ENCODE peak calls at places on chromosomes 6 and 20, in eight cellular contexts. One of them, this sample, is unnamed.

GRCh38 chr6:157096522-157096921 is 226.8 kb downstream of the TMEM242 start:
- DNase-seq in GDM1: no peak
- DNase-seq in AG08395: no peak
- DNase-seq in activated CD8-positive, alpha-beta memory T cell treated with anti-CD3 and anti-CD28 coated beads, Interleukin-2, amount 50 U/mL, for 4 hours: no peak
- DNase-seq in AG10803: no peak
- DNase-seq in activated T-helper 1 cell treated with Interleukin-2 at 50 U/mL for 16 hours: no peak
- DNase-seq in left colon: no peak
- DNase-seq in hippocampal formation: no peak
- DNase-seq in this sample: no peak

GRCh38 chr20:48910360-48910781 is 11.1 kb upstream of the ARFGEF2 start:
- DNase-seq in left colon: no peak
- DNase-seq in AG10803: no peak
- DNase-seq in GDM1: no peak
- DNase-seq in AG08395: no peak
- DNase-seq in activated T-helper 1 cell treated with Interleukin-2 at 50 U/mL for 16 hours: no peak
- DNase-seq in hippocampal formation: no peak
- DNase-seq in activated CD8-positive, alpha-beta memory T cell treated with anti-CD3 and anti-CD28 coated beads, Interleukin-2, amount 50 U/mL, for 4 hours: no peak
- DNase-seq in this sample: no peak

GRCh38 chr20:605237-605636 is 4.9 kb downstream of the TCF15 start:
- DNase-seq in left colon: no peak
- DNase-seq in AG08395: no peak
- DNase-seq in GDM1: no peak
- DNase-seq in AG10803: no peak
- DNase-seq in activated CD8-positive, alpha-beta memory T cell treated with anti-CD3 and anti-CD28 coated beads, Interleukin-2, amount 50 U/mL, for 4 hours: no peak
- DNase-seq in hippocampal formation: no peak
- DNase-seq in activated T-helper 1 cell treated with Interleukin-2 at 50 U/mL for 16 hours: no peak
- DNase-seq in this sample: no peak

GRCh38 chr6:160030103-160030502 is 61.2 kb downstream of the IGF2R start:
- DNase-seq in left colon: peak; percentile 58
- DNase-seq in activated T-helper 1 cell treated with Interleukin-2 at 50 U/mL for 16 hours: no peak
- DNase-seq in AG08395: peak; percentile 93
- DNase-seq in GDM1: no peak
- DNase-seq in activated CD8-positive, alpha-beta memory T cell treated with anti-CD3 and anti-CD28 coated beads, Interleukin-2, amount 50 U/mL, for 4 hours: no peak
- DNase-seq in AG10803: peak; percentile 96
- DNase-seq in hippocampal formation: peak; percentile 12
- DNase-seq in this sample: no peak

GRCh38 chr6:6588064-6588923 is at the start of gene LY86:
- DNase-seq in activated CD8-positive, alpha-beta memory T cell treated with anti-CD3 and anti-CD28 coated beads, Interleukin-2, amount 50 U/mL, for 4 hours: no peak
- DNase-seq in left colon: no peak
- DNase-seq in AG08395: no peak
- DNase-seq in AG10803: peak; percentile 4
- DNase-seq in hippocampal formation: no peak
- DNase-seq in activated T-helper 1 cell treated with Interleukin-2 at 50 U/mL for 16 hours: no peak
- DNase-seq in GDM1: no peak
- DNase-seq in this sample: no peak

GRCh38 chr6:90219168-90219985 is 77.3 kb downstream of the BACH2 start:
- DNase-seq in activated T-helper 1 cell treated with Interleukin-2 at 50 U/mL for 16 hours: no peak
- DNase-seq in left colon: peak; percentile 51
- DNase-seq in activated CD8-positive, alpha-beta memory T cell treated with anti-CD3 and anti-CD28 coated beads, Interleukin-2, amount 50 U/mL, for 4 hours: no peak
- DNase-seq in AG10803: peak; percentile 92
- DNase-seq in hippocampal formation: peak; percentile 73
- DNase-seq in AG08395: peak; percentile 72
- DNase-seq in GDM1: no peak
- DNase-seq in this sample: no peak

GRCh38 chr20:4820833-4821518 is 99.3 kb downstream of the PRND start:
- DNase-seq in AG08395: peak; percentile 89
- DNase-seq in activated T-helper 1 cell treated with Interleukin-2 at 50 U/mL for 16 hours: no peak
- DNase-seq in activated CD8-positive, alpha-beta memory T cell treated with anti-CD3 and anti-CD28 coated beads, Interleukin-2, amount 50 U/mL, for 4 hours: no peak
- DNase-seq in GDM1: no peak
- DNase-seq in AG10803: peak; percentile 91
- DNase-seq in hippocampal formation: peak; percentile 39
- DNase-seq in left colon: no peak
- DNase-seq in this sample: no peak

GRCh38 chr20:63641146-63641791 is 12.0 kb downstream of the STMN3 start:
- DNase-seq in activated CD8-positive, alpha-beta memory T cell treated with anti-CD3 and anti-CD28 coated beads, Interleukin-2, amount 50 U/mL, for 4 hours: peak; percentile 58
- DNase-seq in activated T-helper 1 cell treated with Interleukin-2 at 50 U/mL for 16 hours: no peak
- DNase-seq in left colon: no peak
- DNase-seq in AG10803: no peak
- DNase-seq in AG08395: no peak
- DNase-seq in hippocampal formation: no peak
- DNase-seq in GDM1: no peak
- DNase-seq in this sample: no peak

GRCh38 chr6:50185006-50185405 is 135.3 kb upstream of the DEFB112 start:
- DNase-seq in activated CD8-positive, alpha-beta memory T cell treated with anti-CD3 and anti-CD28 coated beads, Interleukin-2, amount 50 U/mL, for 4 hours: no peak
- DNase-seq in AG08395: peak; percentile 5
- DNase-seq in activated T-helper 1 cell treated with Interleukin-2 at 50 U/mL for 16 hours: no peak
- DNase-seq in AG10803: no peak
- DNase-seq in hippocampal formation: no peak
- DNase-seq in left colon: no peak
- DNase-seq in GDM1: no peak
- DNase-seq in this sample: no peak

GRCh38 chr6:137248702-137249101 is 29.5 kb upstream of the IFNGR1 start:
- DNase-seq in left colon: no peak
- DNase-seq in AG08395: no peak
- DNase-seq in hippocampal formation: no peak
- DNase-seq in activated T-helper 1 cell treated with Interleukin-2 at 50 U/mL for 16 hours: no peak
- DNase-seq in AG10803: no peak
- DNase-seq in GDM1: no peak
- DNase-seq in activated CD8-positive, alpha-beta memory T cell treated with anti-CD3 and anti-CD28 coated beads, Interleukin-2, amount 50 U/mL, for 4 hours: no peak
- DNase-seq in this sample: no peak

GRCh38 chr6:44016131-44016870 is 111.0 kb downstream of the MRPL14 start:
- DNase-seq in GDM1: no peak
- DNase-seq in activated T-helper 1 cell treated with Interleukin-2 at 50 U/mL for 16 hours: no peak
- DNase-seq in hippocampal formation: no peak
- DNase-seq in activated CD8-positive, alpha-beta memory T cell treated with anti-CD3 and anti-CD28 coated beads, Interleukin-2, amount 50 U/mL, for 4 hours: no peak
- DNase-seq in AG08395: no peak
- DNase-seq in AG10803: peak; percentile 58
- DNase-seq in left colon: no peak
- DNase-seq in this sample: no peak

GRCh38 chr20:38228436-38228835 is 32.1 kb downstream of the KIAA1755 start:
- DNase-seq in left colon: no peak
- DNase-seq in GDM1: no peak
- DNase-seq in AG10803: no peak
- DNase-seq in hippocampal formation: no peak
- DNase-seq in AG08395: no peak
- DNase-seq in activated CD8-positive, alpha-beta memory T cell treated with anti-CD3 and anti-CD28 coated beads, Interleukin-2, amount 50 U/mL, for 4 hours: no peak
- DNase-seq in activated T-helper 1 cell treated with Interleukin-2 at 50 U/mL for 16 hours: no peak
- DNase-seq in this sample: no peak

GRCh38 chr6:169967687-169968086 is 216.3 kb downstream of the ERMARD start:
- DNase-seq in GDM1: no peak
- DNase-seq in hippocampal formation: no peak
- DNase-seq in AG10803: no peak
- DNase-seq in activated CD8-positive, alpha-beta memory T cell treated with anti-CD3 and anti-CD28 coated beads, Interleukin-2, amount 50 U/mL, for 4 hours: no peak
- DNase-seq in AG08395: no peak
- DNase-seq in activated T-helper 1 cell treated with Interleukin-2 at 50 U/mL for 16 hours: no peak
- DNase-seq in left colon: no peak
- DNase-seq in this sample: peak; percentile 46

GRCh38 chr20:35200255-35200654 is 26.2 kb upstream of the MMP24 start:
- DNase-seq in AG10803: peak; percentile 69
- DNase-seq in AG08395: peak; percentile 67
- DNase-seq in activated T-helper 1 cell treated with Interleukin-2 at 50 U/mL for 16 hours: no peak
- DNase-seq in hippocampal formation: no peak
- DNase-seq in activated CD8-positive, alpha-beta memory T cell treated with anti-CD3 and anti-CD28 coated beads, Interleukin-2, amount 50 U/mL, for 4 hours: no peak
- DNase-seq in GDM1: no peak
- DNase-seq in left colon: no peak
- DNase-seq in this sample: no peak

GRCh38 chr20:38669688-38670087 is 54.6 kb upstream of the SLC32A1 start:
- DNase-seq in activated T-helper 1 cell treated with Interleukin-2 at 50 U/mL for 16 hours: no peak
- DNase-seq in GDM1: no peak
- DNase-seq in hippocampal formation: no peak
- DNase-seq in AG08395: no peak
- DNase-seq in activated CD8-positive, alpha-beta memory T cell treated with anti-CD3 and anti-CD28 coated beads, Interleukin-2, amount 50 U/mL, for 4 hours: no peak
- DNase-seq in AG10803: no peak
- DNase-seq in left colon: no peak
- DNase-seq in this sample: no peak

GRCh38 chr20:32004963-32005362 is 5.3 kb upstream of the CCM2L start:
- DNase-seq in activated T-helper 1 cell treated with Interleukin-2 at 50 U/mL for 16 hours: no peak
- DNase-seq in hippocampal formation: no peak
- DNase-seq in GDM1: no peak
- DNase-seq in AG10803: peak; percentile 25
- DNase-seq in left colon: no peak
- DNase-seq in activated CD8-positive, alpha-beta memory T cell treated with anti-CD3 and anti-CD28 coated beads, Interleukin-2, amount 50 U/mL, for 4 hours: no peak
- DNase-seq in AG08395: peak; percentile 52
- DNase-seq in this sample: no peak

GRCh38 chr6:84897874-84898635 is 133.7 kb upstream of the TBX18 start:
- DNase-seq in GDM1: no peak
- DNase-seq in AG10803: peak; percentile 35
- DNase-seq in hippocampal formation: no peak
- DNase-seq in left colon: no peak
- DNase-seq in activated CD8-positive, alpha-beta memory T cell treated with anti-CD3 and anti-CD28 coated beads, Interleukin-2, amount 50 U/mL, for 4 hours: no peak
- DNase-seq in AG08395: peak; percentile 22
- DNase-seq in activated T-helper 1 cell treated with Interleukin-2 at 50 U/mL for 16 hours: no peak
- DNase-seq in this sample: no peak

GRCh38 chr20:56722042-56722441 is 92.9 kb downstream of the TFAP2C start:
- DNase-seq in activated T-helper 1 cell treated with Interleukin-2 at 50 U/mL for 16 hours: no peak
- DNase-seq in activated CD8-positive, alpha-beta memory T cell treated with anti-CD3 and anti-CD28 coated beads, Interleukin-2, amount 50 U/mL, for 4 hours: no peak
- DNase-seq in AG08395: peak; percentile 39
- DNase-seq in hippocampal formation: no peak
- DNase-seq in AG10803: peak; percentile 33
- DNase-seq in left colon: no peak
- DNase-seq in GDM1: peak; percentile 71
- DNase-seq in this sample: no peak

GRCh38 chr6:1624071-1624847 is 14.5 kb downstream of the FOXC1 start:
- DNase-seq in activated T-helper 1 cell treated with Interleukin-2 at 50 U/mL for 16 hours: no peak
- DNase-seq in AG10803: no peak
- DNase-seq in GDM1: no peak
- DNase-seq in left colon: peak; percentile 15
- DNase-seq in AG08395: no peak
- DNase-seq in activated CD8-positive, alpha-beta memory T cell treated with anti-CD3 and anti-CD28 coated beads, Interleukin-2, amount 50 U/mL, for 4 hours: no peak
- DNase-seq in hippocampal formation: no peak
- DNase-seq in this sample: no peak

GRCh38 chr20:58019027-58019849 is 209.2 kb downstream of the ANKRD60 start:
- DNase-seq in hippocampal formation: no peak
- DNase-seq in AG08395: peak; percentile 91
- DNase-seq in left colon: no peak
- DNase-seq in activated CD8-positive, alpha-beta memory T cell treated with anti-CD3 and anti-CD28 coated beads, Interleukin-2, amount 50 U/mL, for 4 hours: no peak
- DNase-seq in AG10803: peak; percentile 75
- DNase-seq in GDM1: no peak
- DNase-seq in activated T-helper 1 cell treated with Interleukin-2 at 50 U/mL for 16 hours: no peak
- DNase-seq in this sample: no peak

GRCh38 chr6:157599191-157599590 is 218.2 kb downstream of the ZDHHC14 start:
- DNase-seq in activated CD8-positive, alpha-beta memory T cell treated with anti-CD3 and anti-CD28 coated beads, Interleukin-2, amount 50 U/mL, for 4 hours: no peak
- DNase-seq in GDM1: no peak
- DNase-seq in activated T-helper 1 cell treated with Interleukin-2 at 50 U/mL for 16 hours: no peak
- DNase-seq in left colon: no peak
- DNase-seq in AG10803: no peak
- DNase-seq in AG08395: no peak
- DNase-seq in hippocampal formation: no peak
- DNase-seq in this sample: no peak

GRCh38 chr20:51966296-51966971 is 164.1 kb upstream of the SALL4 start:
- DNase-seq in GDM1: no peak
- DNase-seq in AG10803: peak; percentile 68
- DNase-seq in activated T-helper 1 cell treated with Interleukin-2 at 50 U/mL for 16 hours: no peak
- DNase-seq in AG08395: peak; percentile 72
- DNase-seq in activated CD8-positive, alpha-beta memory T cell treated with anti-CD3 and anti-CD28 coated beads, Interleukin-2, amount 50 U/mL, for 4 hours: no peak
- DNase-seq in hippocampal formation: peak; percentile 28
- DNase-seq in left colon: peak; percentile 32
- DNase-seq in this sample: no peak

GRCh38 chr6:161922631-161923119 is 648.8 kb upstream of the AGPAT4 start:
- DNase-seq in left colon: peak; percentile 71
- DNase-seq in AG08395: peak; percentile 38
- DNase-seq in GDM1: peak; percentile 6
- DNase-seq in AG10803: peak; percentile 16
- DNase-seq in activated T-helper 1 cell treated with Interleukin-2 at 50 U/mL for 16 hours: no peak
- DNase-seq in hippocampal formation: no peak
- DNase-seq in activated CD8-positive, alpha-beta memory T cell treated with anti-CD3 and anti-CD28 coated beads, Interleukin-2, amount 50 U/mL, for 4 hours: no peak
- DNase-seq in this sample: no peak

GRCh38 chr6:124567401-124567800 is 394.8 kb upstream of the RNF217 start:
- DNase-seq in activated T-helper 1 cell treated with Interleukin-2 at 50 U/mL for 16 hours: no peak
- DNase-seq in GDM1: no peak
- DNase-seq in AG10803: no peak
- DNase-seq in left colon: no peak
- DNase-seq in hippocampal formation: no peak
- DNase-seq in AG08395: no peak
- DNase-seq in activated CD8-positive, alpha-beta memory T cell treated with anti-CD3 and anti-CD28 coated beads, Interleukin-2, amount 50 U/mL, for 4 hours: no peak
- DNase-seq in this sample: no peak

GRCh38 chr20:15916623-15917022 is 656.6 kb downstream of the KIF16B start:
- DNase-seq in activated CD8-positive, alpha-beta memory T cell treated with anti-CD3 and anti-CD28 coated beads, Interleukin-2, amount 50 U/mL, for 4 hours: no peak
- DNase-seq in activated T-helper 1 cell treated with Interleukin-2 at 50 U/mL for 16 hours: no peak
- DNase-seq in hippocampal formation: no peak
- DNase-seq in GDM1: no peak
- DNase-seq in left colon: no peak
- DNase-seq in AG08395: no peak
- DNase-seq in AG10803: no peak
- DNase-seq in this sample: no peak

GRCh38 chr20:17663040-17663399 is 19.0 kb downstream of the RRBP1 start:
- DNase-seq in activated CD8-positive, alpha-beta memory T cell treated with anti-CD3 and anti-CD28 coated beads, Interleukin-2, amount 50 U/mL, for 4 hours: no peak
- DNase-seq in hippocampal formation: peak; percentile 22
- DNase-seq in AG08395: no peak
- DNase-seq in left colon: peak; percentile 13
- DNase-seq in AG10803: no peak
- DNase-seq in activated T-helper 1 cell treated with Interleukin-2 at 50 U/mL for 16 hours: no peak
- DNase-seq in GDM1: no peak
- DNase-seq in this sample: no peak

GRCh38 chr20:64139200-64140081 is 24.8 kb upstream of the MYT1 start:
- DNase-seq in left colon: peak; percentile 16
- DNase-seq in GDM1: no peak
- DNase-seq in activated CD8-positive, alpha-beta memory T cell treated with anti-CD3 and anti-CD28 coated beads, Interleukin-2, amount 50 U/mL, for 4 hours: peak; percentile 11
- DNase-seq in AG10803: no peak
- DNase-seq in activated T-helper 1 cell treated with Interleukin-2 at 50 U/mL for 16 hours: no peak
- DNase-seq in AG08395: no peak
- DNase-seq in hippocampal formation: no peak
- DNase-seq in this sample: no peak

GRCh38 chr6:80437186-80437585 is 330.7 kb downstream of the BCKDHB start:
- DNase-seq in activated CD8-positive, alpha-beta memory T cell treated with anti-CD3 and anti-CD28 coated beads, Interleukin-2, amount 50 U/mL, for 4 hours: no peak
- DNase-seq in left colon: no peak
- DNase-seq in GDM1: no peak
- DNase-seq in activated T-helper 1 cell treated with Interleukin-2 at 50 U/mL for 16 hours: no peak
- DNase-seq in AG08395: no peak
- DNase-seq in AG10803: peak; percentile 36
- DNase-seq in hippocampal formation: no peak
- DNase-seq in this sample: no peak

GRCh38 chr6:136593748-136594490 is 43.7 kb upstream of the MAP7 start:
- DNase-seq in activated T-helper 1 cell treated with Interleukin-2 at 50 U/mL for 16 hours: no peak
- DNase-seq in activated CD8-positive, alpha-beta memory T cell treated with anti-CD3 and anti-CD28 coated beads, Interleukin-2, amount 50 U/mL, for 4 hours: no peak
- DNase-seq in left colon: peak; percentile 34
- DNase-seq in GDM1: peak; percentile 56
- DNase-seq in AG10803: peak; percentile 99
- DNase-seq in AG08395: peak; percentile 92
- DNase-seq in hippocampal formation: no peak
- DNase-seq in this sample: no peak

GRCh38 chr6:116352515-116353471 is 18.0 kb upstream of the DSE start:
- DNase-seq in left colon: no peak
- DNase-seq in activated T-helper 1 cell treated with Interleukin-2 at 50 U/mL for 16 hours: no peak
- DNase-seq in activated CD8-positive, alpha-beta memory T cell treated with anti-CD3 and anti-CD28 coated beads, Interleukin-2, amount 50 U/mL, for 4 hours: no peak
- DNase-seq in hippocampal formation: no peak
- DNase-seq in AG10803: peak; percentile 89
- DNase-seq in GDM1: no peak
- DNase-seq in AG08395: peak; percentile 68
- DNase-seq in this sample: no peak

GRCh38 chr6:47103931-47104330 is 61.8 kb upstream of the ADGRF1 start:
- DNase-seq in GDM1: no peak
- DNase-seq in activated T-helper 1 cell treated with Interleukin-2 at 50 U/mL for 16 hours: no peak
- DNase-seq in activated CD8-positive, alpha-beta memory T cell treated with anti-CD3 and anti-CD28 coated beads, Interleukin-2, amount 50 U/mL, for 4 hours: no peak
- DNase-seq in AG08395: peak; percentile 28
- DNase-seq in AG10803: peak; percentile 33
- DNase-seq in left colon: peak; percentile 57
- DNase-seq in hippocampal formation: no peak
- DNase-seq in this sample: no peak

This sample was measured in osteocyte.